ENCODE peak calls at places on chromosomes 1 and 21, in eight cellular contexts. H is aorta, T is WTC11, Q is WERI-Rb-1, L is Caco-2, S is M059J, M is colonic mucosa, X is HS-5. G is an unnamed sample.

GRCh38 chr21:39444406-39445145 is 1.0 kb downstream of the LCA5L start:
- DNase-seq in L (no peak), X (no peak), M (no peak), H (no peak), Q (peak), S (peak), T (no peak), G (peak)

GRCh38 chr1:60822252-60822651 is 260.1 kb upstream of the NFIA start:
- DNase-seq in X (no peak), T (no peak), L (no peak), Q (no peak), S (no peak), H (no peak), M (no peak), G (no peak)

GRCh38 chr1:160004001-160004400 is 27.8 kb downstream of the PIGM start:
- DNase-seq in X (no peak), M (no peak), H (no peak), L (no peak), T (no peak), Q (no peak), S (no peak), G (no peak)

GRCh38 chr1:108049083-108049819 is 84.3 kb upstream of the VAV3 start:
- DNase-seq in S (peak), H (peak), M (no peak), X (no peak), T (peak), Q (peak), L (no peak), G (peak)

GRCh38 chr1:156622581-156623297 is 3.5 kb downstream of the HAPLN2 start:
- DNase-seq in T (no peak), X (no peak), H (no peak), S (no peak), L (no peak), Q (no peak), M (no peak), G (no peak)

GRCh38 chr1:226617109-226617508 is 68.5 kb downstream of the STUM start:
- DNase-seq in X (no peak), L (no peak), M (no peak), S (no peak), Q (no peak), T (no peak), H (no peak), G (no peak)

GRCh38 chr1:207407655-207408256 is 46.4 kb upstream of the CR2 start:
- DNase-seq in T (no peak), L (no peak), S (no peak), Q (no peak), M (no peak), H (no peak), X (no peak), G (no peak)

GRCh38 chr1:192516776-192517297 is 58.7 kb upstream of the RGS1 start:
- DNase-seq in L (no peak), S (peak), Q (no peak), X (no peak), T (no peak), H (no peak), M (peak), G (peak)

GRCh38 chr1:87167157-87167810 is 161.4 kb upstream of the LMO4 start:
- DNase-seq in X (no peak), Q (no peak), L (no peak), M (no peak), H (no peak), S (no peak), T (no peak), G (no peak)

GRCh38 chr1:28371011-28371378 is 1.5 kb downstream of the PHACTR4 start:
- DNase-seq in T (no peak), X (no peak), S (peak), L (no peak), H (no peak), Q (no peak), M (no peak), G (no peak)

GRCh38 chr1:66085600-66085999 is 292.9 kb downstream of the PDE4B start:
- DNase-seq in T (no peak), H (no peak), Q (no peak), X (no peak), M (no peak), L (no peak), S (no peak), G (no peak)

GRCh38 chr1:156106624-156107488 is 7.7 kb upstream of the LMNA start:
- DNase-seq in H (no peak), T (peak), Q (no peak), S (no peak), L (peak), M (peak), X (no peak), G (no peak)

GRCh38 chr1:1043921-1044320 is 24.0 kb downstream of the AGRN start:
- DNase-seq in H (no peak), S (no peak), Q (no peak), M (no peak), X (no peak), L (no peak), T (no peak), G (no peak)